ENCODE peak calls at places on chromosome 6, in nine cellular contexts. U, K, H, N, A, R, E, M and S are unnamed samples.

GRCh38 chr6:90028995-90029635 is 134.8 kb downstream of the GJA10 start:
- DNase-seq in K (no peak), H (no peak), M (no peak), R (no peak), A (no peak), U (no peak), N (no peak), E (no peak), S (no peak)

GRCh38 chr6:166127624-166128472 is 39.8 kb downstream of the TBXT start:
- DNase-seq in K (no peak), E (no peak), A (no peak), H (no peak), U (no peak), R (no peak), N (no peak), M (no peak), S (no peak)

GRCh38 chr6:17985934-17986655 is 1.3 kb downstream of the KIF13A start:
- DNase-seq in U (no peak), A (no peak), N (no peak), M (no peak), E (no peak), R (no peak), H (no peak), K (no peak), S (no peak)

GRCh38 chr6:7939186-7939863 is 28.7 kb upstream of the TXNDC5 start:
- DNase-seq in K (no peak), H (no peak), U (no peak), M (peak; percentile 44), N (no peak), R (no peak), E (no peak), A (no peak), S (no peak)

GRCh38 chr6:8686077-8686476 is 250.7 kb upstream of the SLC35B3 start:
- DNase-seq in R (no peak), E (no peak), N (no peak), H (no peak), U (no peak), A (no peak), M (no peak), K (no peak), S (no peak)

GRCh38 chr6:132020138-132020551 is 69.0 kb upstream of the CCN2 start:
- DNase-seq in M (peak; percentile 77), K (no peak), U (no peak), E (peak; percentile 15), H (no peak), A (peak; percentile 25), N (peak; percentile 22), R (peak; percentile 64), S (peak; percentile 66)

GRCh38 chr6:72621243-72622093 is at the start of gene KCNQ5:
- DNase-seq in K (peak; percentile 22), H (no peak), M (peak; percentile 67), E (peak; percentile 33), R (no peak), U (peak; percentile 5), N (no peak), A (peak; percentile 8), S (peak; percentile 75)

GRCh38 chr6:110491644-110492317 is 15.4 kb upstream of the SLC22A16 start:
- DNase-seq in U (no peak), M (peak; percentile 62), K (no peak), N (no peak), E (peak; percentile 62), H (no peak), R (no peak), A (no peak), S (no peak)

GRCh38 chr6:157629220-157629619 is 193.8 kb upstream of the SNX9 start:
- DNase-seq in M (no peak), K (no peak), H (no peak), E (peak; percentile 91), A (no peak), U (no peak), N (no peak), R (no peak), S (no peak)

GRCh38 chr6:43368517-43369160 is 808 bp downstream of the ZNF318 start:
- DNase-seq in U (peak; percentile 45), H (peak; percentile 37), M (peak; percentile 82), R (peak; percentile 77), K (peak; percentile 13), A (peak; percentile 78), N (peak; percentile 46), E (peak; percentile 40), S (peak; percentile 86)
- H3K4me1 ChIP-seq in U (peaks cover 3% of the 10 kb centered on the region), H (peaks cover 34% of the 10 kb centered on the region), M (peaks cover 15% of the 10 kb centered on the region), R (peaks cover 22% of the 10 kb centered on the region), K (peaks cover 20% of the 10 kb centered on the region), A (no peaks in the 10 kb centered on the region), N (peaks cover 36% of the 10 kb centered on the region), E (peaks cover 4% of the 10 kb centered on the region), S (peaks cover 3% of the 10 kb centered on the region)

GRCh38 chr6:87501809-87502572 is 29.2 kb downstream of the SLC35A1 start:
- DNase-seq in U (no peak), H (no peak), N (no peak), E (no peak), R (no peak), A (no peak), M (no peak), K (no peak), S (no peak)
- H3K36me3 ChIP-seq in U (no peaks in the 10 kb centered on the region), H (peaks cover 58% of the 10 kb centered on the region), N (peaks cover 45% of the 10 kb centered on the region), E (peaks cover 8% of the 10 kb centered on the region), R (peaks cover 37% of the 10 kb centered on the region), A (no peaks in the 10 kb centered on the region), M (peaks cover 35% of the 10 kb centered on the region), K (peaks cover 5% of the 10 kb centered on the region), S (peaks cover 3% of the 10 kb centered on the region)

GRCh38 chr6:74745670-74746069 is 460.2 kb downstream of the COL12A1 start:
- DNase-seq in A (no peak), R (no peak), N (no peak), K (no peak), H (no peak), U (no peak), M (no peak), E (no peak), S (no peak)

GRCh38 chr6:74742793-74743508 is 462.9 kb downstream of the COL12A1 start:
- DNase-seq in H (no peak), M (no peak), R (no peak), E (no peak), K (no peak), A (no peak), U (no peak), N (no peak), S (no peak)

DNA sequence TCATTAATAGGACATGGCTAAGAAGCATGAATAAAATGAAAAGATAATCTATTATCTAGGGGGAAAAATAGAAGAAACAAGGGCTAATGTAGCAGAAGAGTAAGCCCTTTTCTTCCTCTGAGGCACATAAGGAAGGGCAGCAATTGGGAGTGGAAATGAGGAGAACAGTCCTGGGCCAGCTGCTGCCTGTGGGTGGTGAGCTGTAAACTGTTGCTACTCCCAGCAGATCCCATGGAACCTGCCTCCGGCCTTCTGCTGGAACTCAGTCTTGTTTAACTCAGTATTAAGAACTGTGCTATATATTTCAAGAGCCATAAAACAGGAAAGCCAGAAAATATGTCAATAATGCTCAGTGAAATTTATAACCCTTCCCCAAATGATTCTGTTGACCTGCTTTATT is 464.2 kb downstream of the COL12A1 start:
- DNase-seq in K (no peak), N (no peak), A (no peak), R (no peak), H (no peak), M (no peak), E (no peak), U (no peak), S (peak; percentile 51)
- H3K4me1 ChIP-seq in K (no peaks in the 10 kb centered on the region), N (no peaks in the 10 kb centered on the region), A (no peaks in the 10 kb centered on the region), R (no peaks in the 10 kb centered on the region), H (no peaks in the 10 kb centered on the region), M (no peaks in the 10 kb centered on the region), E (no peaks in the 10 kb centered on the region), U (no peaks in the 10 kb centered on the region), S (no peaks in the 10 kb centered on the region)

GRCh38 chr6:144550392-144550791 is 265.3 kb downstream of the UTRN start:
- DNase-seq in K (no peak), H (no peak), R (no peak), M (no peak), E (no peak), N (no peak), A (no peak), U (no peak), S (no peak)
- H3K36me3 ChIP-seq in K (peaks cover 29% of the 10 kb centered on the region), H (peaks cover 78% of the 10 kb centered on the region), R (peaks cover 97% of the 10 kb centered on the region), M (peaks cover 45% of the 10 kb centered on the region), E (peaks cover 1% of the 10 kb centered on the region), N (peaks cover 88% of the 10 kb centered on the region), A (no peaks in the 10 kb centered on the region), U (no peaks in the 10 kb centered on the region), S (peaks cover 5% of the 10 kb centered on the region)

DNA sequence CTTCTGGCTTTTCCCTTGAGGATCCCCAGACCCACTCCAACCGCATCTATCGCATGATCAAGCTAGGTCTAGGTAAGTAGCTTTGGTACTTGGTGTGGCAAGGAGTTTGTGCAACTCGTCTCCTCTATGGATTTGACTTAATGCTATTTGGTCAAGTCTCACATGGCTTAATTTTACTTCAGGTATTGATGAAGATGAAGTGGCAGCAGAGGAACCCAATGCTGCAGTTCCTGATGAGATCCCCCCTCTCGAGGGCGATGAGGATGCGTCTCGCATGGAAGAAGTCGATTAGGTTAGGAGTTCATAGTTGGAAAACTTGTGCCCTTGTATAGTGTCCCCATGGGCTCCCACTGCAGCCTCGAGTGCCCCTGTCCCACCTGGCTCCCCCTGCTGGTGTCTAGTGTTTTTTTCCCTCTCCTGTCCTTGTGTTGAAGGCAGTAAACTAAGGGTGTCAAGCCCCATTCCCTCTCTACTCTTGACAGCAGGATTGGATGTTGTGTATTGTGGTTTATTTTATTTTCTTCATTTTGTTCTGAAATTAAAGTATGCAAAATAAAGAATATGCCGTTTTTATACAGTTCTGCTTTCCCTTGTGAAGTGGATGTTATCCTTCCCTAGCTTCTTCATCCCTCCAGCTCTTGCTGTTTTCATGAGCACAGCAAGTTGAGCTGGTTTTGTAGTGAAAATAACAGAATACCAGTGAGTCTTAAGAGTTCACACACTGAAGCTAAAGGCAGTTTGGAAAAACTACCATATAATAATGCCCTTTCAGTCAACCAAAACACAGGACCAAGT is 3.8 kb downstream of the SLC35B2 start:
- DNase-seq in K (peak; percentile 48), A (peak; percentile 65), U (peak; percentile 76), E (no peak), R (no peak), N (no peak), M (peak; percentile 58), H (peak; percentile 66), S (peak; percentile 35)
- H3K4me1 ChIP-seq in K (peaks cover 24% of the 10 kb centered on the region), A (peaks cover 19% of the 10 kb centered on the region), U (peaks cover 26% of the 10 kb centered on the region), E (peaks cover 8% of the 10 kb centered on the region), R (peaks cover 33% of the 10 kb centered on the region), N (peaks cover 92% of the 10 kb centered on the region), M (peaks cover 27% of the 10 kb centered on the region), H (peaks cover 88% of the 10 kb centered on the region), S (no peaks in the 10 kb centered on the region)